ENCODE peak calls at places on chromosomes 4 and X, in seven cellular contexts. L is activated CD4-positive, alpha-beta T cell treated with anti-CD3 and anti-CD28 coated beads, Interleukin-2, amount 10 ng/mL, durations not matched to agents 7 days and 5 days; U is NCI-H187; S is stimulated activated CD4-positive, alpha-beta T cell treated with anti-CD3 and anti-CD28 coated beads, Interleukin-2, amount 100 ng/mL, for 24 hours; R is NCI-H1092; D is GM06990; O is SK-N-SH. K is an unnamed sample.

GRCh38 chrX:13376857-13377441 is 57.1 kb upstream of the ATXN3L start:
- DNase-seq in U (peak), L (no peak), D (no peak), R (peak), S (no peak), O (peak), K (no peak)

GRCh38 chr4:147780137-147780777 is 48.4 kb downstream of the ARHGAP10 start:
- DNase-seq in R (no peak), O (no peak), U (no peak), S (no peak), D (peak), L (no peak), K (no peak)

GRCh38 chr4:102625232-102625930 is 124.2 kb downstream of the NFKB1 start:
- DNase-seq in O (peak), L (peak), U (no peak), R (no peak), D (peak), S (peak), K (no peak)

GRCh38 chrX:15321447-15321846 is 6.0 kb upstream of the ASB11 start:
- DNase-seq in S (no peak), U (no peak), L (no peak), D (no peak), R (no peak), O (no peak), K (no peak)

GRCh38 chr4:76208005-76208765 is 5.4 kb downstream of the SCARB2 start:
- DNase-seq in S (no peak), R (peak), D (no peak), O (peak), L (no peak), U (peak), K (no peak)

GRCh38 chr4:38565271-38566199 is 98.5 kb upstream of the KLF3 start:
- DNase-seq in O (no peak), S (no peak), R (no peak), L (no peak), U (no peak), D (no peak), K (no peak)

GRCh38 chr4:39103291-39103690 is 41.3 kb downstream of the KLHL5 start:
- DNase-seq in D (no peak), R (no peak), S (no peak), U (no peak), L (no peak), O (no peak), K (no peak)

GRCh38 chr4:77599378-77599777 is 6.2 kb upstream of the CXCL13 start:
- DNase-seq in D (no peak), U (no peak), L (no peak), R (no peak), S (no peak), O (peak), K (peak)

GRCh38 chr4:11698846-11699590 is 270.3 kb upstream of the HS3ST1 start:
- DNase-seq in L (no peak), S (no peak), O (no peak), R (no peak), D (no peak), U (no peak), K (no peak)

GRCh38 chr4:56181140-56181950 is 205.9 kb downstream of the AASDH start:
- DNase-seq in U (no peak), D (no peak), L (no peak), R (no peak), O (no peak), S (peak), K (no peak)

GRCh38 chr4:101155368-101155767 is 192.0 kb downstream of the PPP3CA start:
- DNase-seq in O (no peak), S (no peak), U (no peak), R (no peak), L (no peak), D (no peak), K (peak)

GRCh38 chr4:18698119-18698883 is 676.7 kb upstream of the LCORL start:
- DNase-seq in S (no peak), D (no peak), R (no peak), U (no peak), L (no peak), O (no peak), K (no peak)

GRCh38 chr4:156763511-156763910 is 208.1 kb downstream of the PDGFC start:
- DNase-seq in D (no peak), S (no peak), U (no peak), L (no peak), R (peak), O (peak), K (peak)

GRCh38 chr4:102533916-102534315 is 32.8 kb downstream of the NFKB1 start:
- DNase-seq in D (no peak), L (no peak), O (no peak), R (no peak), U (no peak), S (no peak), K (no peak)

GRCh38 chrX:30296408-30297254 is 12.6 kb downstream of the NR0B1 start:
- DNase-seq in L (no peak), U (no peak), O (no peak), S (no peak), R (no peak), D (no peak), K (no peak)

GRCh38 chr4:7637139-7637538 is 202.4 kb upstream of the PSAPL1 start:
- DNase-seq in R (no peak), O (no peak), S (no peak), D (no peak), L (no peak), U (no peak), K (no peak)

GRCh38 chr4:39616651-39617050 is 22.0 kb downstream of the SMIM14 start:
- DNase-seq in R (no peak), L (no peak), O (no peak), D (no peak), U (no peak), S (no peak), K (no peak)

GRCh38 chrX:10496345-10496965 is 123.9 kb downstream of the MID1 start:
- DNase-seq in O (peak), U (no peak), D (no peak), L (no peak), S (no peak), R (no peak), K (no peak)

GRCh38 chr4:15240764-15241163 is 187.1 kb upstream of the C1QTNF7 start:
- DNase-seq in R (no peak), U (no peak), O (no peak), D (no peak), S (no peak), L (no peak), K (no peak)

GRCh38 chr4:14269824-14270223 is 642.3 kb upstream of the BOD1L1 start:
- DNase-seq in D (no peak), R (no peak), S (peak), O (no peak), U (no peak), L (no peak), K (no peak)

GRCh38 chr4:159719531-159719930 is 616.7 kb downstream of the RAPGEF2 start:
- DNase-seq in S (no peak), R (no peak), O (no peak), L (no peak), U (no peak), D (no peak), K (no peak)

GRCh38 chr4:158176108-158176507 is 3.3 kb upstream of the GASK1B start:
- DNase-seq in U (no peak), R (no peak), S (no peak), O (no peak), L (no peak), D (no peak), K (no peak)

GRCh38 chr4:120733968-120734367 is 188.6 kb downstream of the PRDM5 start:
- DNase-seq in R (no peak), D (no peak), U (no peak), L (no peak), S (no peak), O (no peak), K (no peak)

GRCh38 chr4:137116144-137116543 is 416.1 kb downstream of the PCDH18 start:
- DNase-seq in R (no peak), L (no peak), O (no peak), D (no peak), U (no peak), S (no peak), K (no peak)

GRCh38 chrX:118872102-118872566 is 48.5 kb downstream of the ZCCHC12 start:
- DNase-seq in R (no peak), S (no peak), D (no peak), L (no peak), U (no peak), O (no peak), K (no peak)

GRCh38 chr4:13701937-13702446 is 74.5 kb upstream of the BOD1L1 start:
- DNase-seq in S (no peak), R (no peak), U (no peak), L (no peak), O (no peak), D (no peak), K (no peak)

GRCh38 chrX:13048265-13048664 is 3.8 kb upstream of the FAM9C start:
- DNase-seq in S (no peak), R (peak), L (no peak), D (no peak), O (no peak), U (no peak), K (no peak)

GRCh38 chr4:24770111-24770584 is 25.2 kb upstream of the SOD3 start:
- DNase-seq in S (peak), L (no peak), R (no peak), D (peak), U (no peak), O (no peak), K (no peak)

GRCh38 chrX:72130762-72131231 is 918 bp downstream of the RTL5 start:
- DNase-seq in O (no peak), U (no peak), L (no peak), S (no peak), R (no peak), D (no peak), K (peak)